ENCODE peak calls at places on chromosomes 13 and 19, in five cellular contexts. T, F, K, Z and I are unnamed samples.

GRCh38 chr19:23762884-23763711 is 4.4 kb upstream of the ZNF681 start:
- DNase-seq in K (peak; percentile 92), Z (peak; percentile 81), F (peak; percentile 87), T (peak; percentile 89), I (no peak)

GRCh38 chr19:12864721-12865715 is 16.2 kb downstream of the DNASE2 start:
- DNase-seq in Z (no peak), T (no peak), F (no peak), K (no peak), I (no peak)

GRCh38 chr19:10086904-10087256 is 763 bp downstream of the SHFL start:
- DNase-seq in T (no peak), Z (no peak), K (no peak), F (peak; percentile 51), I (no peak)

GRCh38 chr19:2877398-2878331 is 10.5 kb downstream of the ZNF556 start:
- DNase-seq in F (no peak), Z (no peak), T (no peak), K (no peak), I (no peak)

GRCh38 chr13:58542530-58542929 is 911.0 kb downstream of the PCDH17 start:
- DNase-seq in T (no peak), Z (no peak), F (no peak), K (no peak), I (no peak)

GRCh38 chr13:96851856-96852255 is 142.4 kb downstream of the OXGR1 start:
- DNase-seq in K (no peak), Z (no peak), T (no peak), F (no peak), I (no peak)

GRCh38 chr19:5287066-5287465 is 53.5 kb downstream of the PTPRS start:
- DNase-seq in K (no peak), Z (no peak), F (no peak), T (no peak), I (no peak)

GRCh38 chr19:4096049-4096892 is 27.7 kb downstream of the MAP2K2 start:
- DNase-seq in Z (no peak), K (no peak), F (no peak), T (no peak), I (no peak)

GRCh38 chr19:16722591-16722990 is 2.9 kb downstream of the NWD1 start:
- DNase-seq in Z (no peak), F (no peak), T (no peak), K (no peak), I (no peak)

GRCh38 chr13:31951215-31951678 is 80.3 kb upstream of the FRY start:
- DNase-seq in Z (no peak), F (no peak), K (peak; percentile 72), T (no peak), I (no peak)

GRCh38 chr13:98549006-98549727 is 27.7 kb downstream of the STK24 start:
- DNase-seq in K (no peak), Z (no peak), T (no peak), F (no peak), I (peak; percentile 45)

GRCh38 chr19:14366529-14366928 is 14.7 kb upstream of the ADGRE5 start:
- DNase-seq in T (peak; percentile 54), F (peak; percentile 94), K (peak; percentile 73), Z (peak; percentile 91), I (peak; percentile 49)

GRCh38 chr19:461664-462551 is 1.1 kb upstream of the SHC2 start:
- DNase-seq in K (peak; percentile 53), F (no peak), Z (no peak), T (peak; percentile 68), I (no peak)

GRCh38 chr13:111210945-111211469 is 95.9 kb downstream of the ARHGEF7 start:
- DNase-seq in Z (no peak), T (no peak), K (no peak), F (no peak), I (no peak)

GRCh38 chr19:45068041-45068440 is 8.2 kb downstream of the ZNF296 start:
- DNase-seq in F (no peak), Z (no peak), K (no peak), T (no peak), I (no peak)

GRCh38 chr19:56671613-56671994 is at the start of gene ZNF835:
- DNase-seq in F (peak; percentile 85), K (peak; percentile 100), Z (peak; percentile 58), T (peak; percentile 98), I (peak; percentile 0)

GRCh38 chr13:99342723-99343315 is 35.6 kb upstream of the GPR183 start:
- DNase-seq in Z (no peak), F (no peak), K (no peak), T (no peak), I (no peak)